ENCODE peak calls at places on chromosomes 6 and 20, in six cellular contexts. E is neuronal stem cell, M is colonic mucosa, W is heart left ventricle, K is left ventricle myocardium inferior, U is neural progenitor cell. B is an unnamed sample. For H3K4me1, the result is how much of the 10 kb centered on the place peaks cover.

GRCh38 chr6:79269877-79270276 is 35.4 kb upstream of the HMGN3 start:
- DNase-seq in U (no peak), M (no peak), K (no peak), E (no peak), W (no peak), B (no peak)

GRCh38 chr20:43102394-43102793 is 87.3 kb downstream of the PTPRT start:
- DNase-seq in W (no peak), E (no peak), K (no peak), M (no peak), U (peak), B (no peak)

GRCh38 chr6:159110013-159110412 is 59.2 kb upstream of the FNDC1 start:
- DNase-seq in U (peak), W (no peak), K (no peak), E (peak), M (no peak), B (no peak)

GRCh38 chr6:165049362-165049761 is 260.0 kb downstream of the C6orf118 start:
- DNase-seq in K (no peak), U (peak), M (no peak), E (peak), W (peak), B (peak)

GRCh38 chr6:81575446-81575845 is 177.0 kb downstream of the TENT5A start:
- DNase-seq in M (no peak), U (no peak), K (no peak), E (no peak), W (no peak), B (no peak)

GRCh38 chr6:158408552-158409130 is 96.4 kb downstream of the TULP4 start:
- DNase-seq in W (peak), M (no peak), U (peak), K (peak), E (no peak), B (peak)

GRCh38 chr6:3999800-4000661 is 78.9 kb downstream of the FAM217A start:
- DNase-seq in E (no peak), U (peak), M (no peak), W (no peak), K (no peak), B (no peak)

GRCh38 chr20:16017656-16018055 is 555.6 kb downstream of the KIF16B start:
- DNase-seq in W (no peak), E (no peak), M (no peak), K (no peak), U (no peak), B (no peak)

GRCh38 chr6:168206186-168206585 is 113.4 kb downstream of the DACT2 start:
- DNase-seq in M (no peak), U (no peak), W (no peak), E (no peak), K (no peak), B (no peak)

GRCh38 chr6:2944405-2945068 is 26.8 kb downstream of the SERPINB6 start:
- DNase-seq in E (no peak), K (no peak), U (no peak), M (no peak), W (no peak), B (no peak)

GRCh38 chr20:8043687-8044278 is 24.2 kb upstream of the TMX4 start:
- DNase-seq in M (peak), U (peak), E (peak), W (peak), K (no peak), B (no peak)

GRCh38 chr6:15754035-15754705 is 91.3 kb upstream of the DTNBP1 start:
- DNase-seq in E (no peak), U (no peak), K (no peak), W (no peak), M (no peak), B (no peak)

GRCh38 chr20:42735539-42735938 is 454.2 kb downstream of the PTPRT start:
- DNase-seq in W (no peak), U (no peak), M (no peak), K (no peak), E (no peak), B (no peak)

GRCh38 chr6:164911873-164912580 is 397.4 kb downstream of the C6orf118 start:
- DNase-seq in E (no peak), M (no peak), W (no peak), K (no peak), U (no peak), B (no peak)

GRCh38 chr20:41141153-41141815 is 3.9 kb downstream of the PLCG1 start:
- DNase-seq in K (peak), E (no peak), W (peak), M (no peak), U (no peak), B (no peak)

GRCh38 chr20:8951136-8951535 is 117.8 kb upstream of the PLCB4 start:
- DNase-seq in K (no peak), M (no peak), U (no peak), E (no peak), W (no peak), B (no peak)

GRCh38 chr6:142413111-142413510 is 111.3 kb downstream of the ADGRG6 start:
- DNase-seq in U (no peak), E (no peak), K (no peak), M (no peak), W (no peak), B (no peak)

GRCh38 chr20:51542033-51542893 is at the start of gene NFATC2:
- DNase-seq in M (peak), U (peak), E (no peak), K (peak), W (peak), B (peak)

GRCh38 chr20:58054082-58054481 is 174.4 kb downstream of the ANKRD60 start:
- DNase-seq in W (no peak), E (no peak), U (no peak), K (no peak), M (no peak), B (no peak)

GRCh38 chr6:106080106-106081095 is 5.7 kb upstream of the PRDM1 start:
- DNase-seq in E (no peak), M (no peak), W (no peak), U (peak), K (no peak), B (no peak)

GRCh38 chr6:7189101-7189721 is 81.5 kb downstream of the RREB1 start:
- DNase-seq in U (peak), K (no peak), M (no peak), W (no peak), E (no peak), B (no peak)

GRCh38 chr6:36463686-36464085 is 20.9 kb downstream of the KCTD20 start:
- DNase-seq in U (no peak), E (no peak), K (no peak), W (no peak), M (no peak), B (no peak)

GRCh38 chr6:46983007-46983411 is 59.1 kb downstream of the ADGRF1 start:
- DNase-seq in E (no peak), K (no peak), M (no peak), U (peak), W (no peak), B (no peak)

GRCh38 chr6:142842423-142843261 is 102.3 kb downstream of the HIVEP2 start:
- DNase-seq in U (no peak), E (no peak), K (no peak), M (no peak), W (no peak), B (no peak)

GRCh38 chr6:34457747-34458462 is 8.0 kb upstream of the PACSIN1 start:
- DNase-seq in U (no peak), W (no peak), M (no peak), E (no peak), K (no peak), B (no peak)

GRCh38 chr20:39072653-39073052 is 110.5 kb downstream of the DHX35 start:
- DNase-seq in W (no peak), M (no peak), K (no peak), E (no peak), U (no peak), B (no peak)

GRCh38 chr6:147468634-147469033 is 39.9 kb upstream of the SAMD5 start:
- DNase-seq in M (no peak), E (no peak), U (peak), W (no peak), K (no peak), B (no peak)

GRCh38 chr6:88360203-88360797 is 194.2 kb upstream of the CNR1 start:
- DNase-seq in E (no peak), U (no peak), W (no peak), K (no peak), M (no peak), B (no peak)

GRCh38 chr20:58649288-58650180 is 1.5 kb upstream of the STX16 start:
- DNase-seq in K (peak), W (no peak), M (peak), U (peak), E (peak), B (peak)

GRCh38 chr6:28258877-28259777 is at the start of gene NKAPL:
- DNase-seq in W (peak), K (peak), E (no peak), U (no peak), M (peak), B (peak)

GRCh38 chr6:22383016-22383415 is 86.2 kb upstream of the PRL start:
- DNase-seq in U (no peak), E (no peak), K (no peak), M (no peak), W (no peak), B (no peak)

GRCh38 chr6:78947962-78948361 is 80.6 kb downstream of the IRAK1BP1 start:
- DNase-seq in M (no peak), E (no peak), W (no peak), U (no peak), K (no peak), B (no peak)

GRCh38 chr20:19609642-19610223 is 148.3 kb upstream of the RIN2 start:
- DNase-seq in M (no peak), U (no peak), W (no peak), E (no peak), K (no peak), B (no peak)

GRCh38 chr6:25124216-25124615 is 155.0 kb upstream of the CARMIL1 start:
- DNase-seq in K (no peak), U (no peak), W (no peak), E (no peak), M (no peak), B (no peak)

GRCh38 chr6:168147205-168147738 is 68.3 kb upstream of the FRMD1 start:
- DNase-seq in E (no peak), U (no peak), M (peak), W (no peak), K (no peak), B (peak)

GRCh38 chr20:1825492-1825891 is 69.7 kb upstream of the SIRPA start:
- DNase-seq in M (no peak), E (no peak), W (no peak), U (no peak), K (no peak), B (no peak)

GRCh38 chr20:24951536-24952047 is 2.5 kb downstream of the CST7 start:
- DNase-seq in M (no peak), W (no peak), E (no peak), K (no peak), U (no peak), B (peak)

GRCh38 chr20:24950836-24951525 is 1.9 kb downstream of the CST7 start:
- DNase-seq in E (no peak), W (no peak), K (no peak), M (peak), U (no peak), B (no peak)

GRCh38 chr20:24950128-24950835 is 1.2 kb downstream of the CST7 start:
- DNase-seq in U (no peak), E (no peak), W (no peak), M (peak), K (no peak), B (no peak)

GRCh38 chr20:24948939-24949679 is at the start of gene CST7:
- DNase-seq in E (no peak), W (no peak), U (no peak), K (no peak), M (peak), B (peak)

DNA sequence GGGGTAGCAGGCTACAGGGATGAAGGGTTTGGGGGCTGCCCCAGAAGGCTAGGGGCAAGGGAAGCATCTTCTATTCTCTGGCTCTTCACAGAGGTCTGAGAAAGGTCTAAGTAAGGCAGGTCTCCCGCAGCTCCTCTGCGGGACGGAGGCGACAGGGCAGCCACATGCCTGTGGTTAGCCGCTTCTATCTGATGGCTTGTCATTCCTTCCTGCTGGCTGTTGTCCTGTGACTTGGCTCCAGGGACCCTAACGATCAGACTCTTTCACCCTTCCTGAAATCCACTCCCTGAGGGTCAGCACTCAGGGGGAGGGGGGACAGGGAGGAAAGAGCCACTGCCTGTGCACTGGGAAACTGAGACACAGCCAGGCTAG is 673 bp downstream of the CST7 start:
- DNase-seq in E (no peak), M (peak), U (no peak), K (no peak), W (no peak), B (peak)
- H3K4me1 ChIP-seq in E (under half), M (under half), U (under half), K (under half), W (under half), B (under half)

GRCh38 chr6:119686644-119687043 is 337.1 kb upstream of the MAN1A1 start:
- DNase-seq in M (no peak), K (no peak), U (no peak), E (no peak), W (no peak), B (no peak)

GRCh38 chr6:119678961-119679360 is 329.4 kb upstream of the MAN1A1 start:
- DNase-seq in K (no peak), W (no peak), U (no peak), E (no peak), M (no peak), B (no peak)

GRCh38 chr6:119686240-119686639 is 336.7 kb upstream of the MAN1A1 start:
- DNase-seq in W (no peak), M (no peak), K (no peak), U (no peak), E (no peak), B (no peak)

GRCh38 chr6:119683022-119683421 is 333.5 kb upstream of the MAN1A1 start:
- DNase-seq in M (no peak), K (no peak), W (no peak), E (no peak), U (peak), B (no peak)
- H3K4me1 ChIP-seq in M (under half), K (under half), W (under half), E (under half), U (under half), B (under half)

DNA sequence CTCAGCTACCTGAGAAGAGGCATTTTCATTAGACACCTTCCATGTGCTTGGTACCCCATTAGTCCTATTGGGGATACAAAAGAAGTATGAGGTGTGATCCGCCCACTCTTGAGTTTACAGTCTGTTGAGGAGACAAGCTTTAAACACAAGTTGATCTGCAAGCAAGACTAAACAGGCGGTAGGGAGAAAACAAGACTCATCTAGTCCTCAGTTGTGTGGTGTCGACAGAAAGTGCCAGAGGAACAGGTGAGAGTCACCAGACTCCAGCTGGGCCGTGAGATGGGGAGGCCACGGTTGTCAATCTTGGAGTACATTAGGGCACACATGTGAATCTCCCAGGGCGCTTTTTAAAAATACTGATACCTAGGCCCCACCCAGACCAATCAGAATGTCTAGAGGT is 10.3 kb downstream of the E2F3 start:
- DNase-seq in W (no peak), M (no peak), E (no peak), U (no peak), K (no peak), B (no peak)
- H3K4me1 ChIP-seq in W (under half), M (under half), E (under half), U (under half), K (under half), B (under half)

GRCh38 chr6:52515219-52515960 is 61.5 kb downstream of the TRAM2 start:
- DNase-seq in U (no peak), E (no peak), W (no peak), M (no peak), K (no peak), B (no peak)

GRCh38 chr6:52516943-52517342 is 59.9 kb downstream of the TRAM2 start:
- DNase-seq in K (no peak), U (no peak), M (no peak), E (no peak), W (no peak), B (no peak)

GRCh38 chr6:52514514-52514913 is 62.3 kb downstream of the TRAM2 start:
- DNase-seq in W (no peak), E (no peak), M (peak), K (peak), U (no peak), B (no peak)

GRCh38 chr6:52517502-52518278 is 59.2 kb downstream of the TRAM2 start:
- DNase-seq in E (peak), U (peak), M (peak), W (peak), K (peak), B (peak)

GRCh38 chr6:52516269-52516668 is 60.6 kb downstream of the TRAM2 start:
- DNase-seq in W (no peak), M (no peak), U (no peak), K (no peak), E (no peak), B (no peak)
- H3K4me1 ChIP-seq in W (half or more), M (under half), U (under half), K (half or more), E (under half), B (under half)

DNA sequence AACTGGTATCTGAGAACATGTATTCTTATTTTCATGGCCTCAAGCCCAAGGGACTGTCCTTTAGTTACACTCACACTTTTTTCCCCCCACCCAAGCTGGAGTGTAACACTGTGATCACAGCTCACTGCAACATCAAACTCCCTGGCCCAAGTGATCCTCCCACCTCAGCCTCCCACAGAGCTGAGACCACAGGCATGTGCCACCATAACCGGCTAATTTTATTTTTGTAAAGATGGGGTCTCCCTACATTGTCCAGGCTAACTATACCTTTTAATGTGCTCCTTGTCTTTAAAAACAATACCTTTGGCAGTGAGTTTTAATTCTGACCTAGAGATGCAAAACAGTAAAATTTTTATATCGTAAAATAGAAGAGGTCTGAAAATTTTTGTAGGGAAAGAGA is 48.2 kb upstream of the FAM83C start:
- DNase-seq in K (no peak), E (no peak), U (no peak), W (no peak), M (no peak), B (no peak)
- H3K4me1 ChIP-seq in K (under half), E (under half), U (under half), W (under half), M (under half), B (under half)

GRCh38 chr6:52546678-52547077 is 30.2 kb downstream of the TRAM2 start:
- DNase-seq in K (no peak), U (no peak), W (no peak), M (no peak), E (no peak), B (no peak)

GRCh38 chr6:52547647-52548352 is 29.1 kb downstream of the TRAM2 start:
- DNase-seq in M (peak), E (no peak), W (no peak), K (no peak), U (no peak), B (peak)

GRCh38 chr6:52545050-52545843 is 31.6 kb downstream of the TRAM2 start:
- DNase-seq in U (no peak), M (no peak), E (no peak), K (no peak), W (no peak), B (no peak)

GRCh38 chr6:52545844-52546119 is 31.1 kb downstream of the TRAM2 start:
- DNase-seq in U (no peak), E (no peak), K (no peak), M (no peak), W (no peak), B (no peak)

DNA sequence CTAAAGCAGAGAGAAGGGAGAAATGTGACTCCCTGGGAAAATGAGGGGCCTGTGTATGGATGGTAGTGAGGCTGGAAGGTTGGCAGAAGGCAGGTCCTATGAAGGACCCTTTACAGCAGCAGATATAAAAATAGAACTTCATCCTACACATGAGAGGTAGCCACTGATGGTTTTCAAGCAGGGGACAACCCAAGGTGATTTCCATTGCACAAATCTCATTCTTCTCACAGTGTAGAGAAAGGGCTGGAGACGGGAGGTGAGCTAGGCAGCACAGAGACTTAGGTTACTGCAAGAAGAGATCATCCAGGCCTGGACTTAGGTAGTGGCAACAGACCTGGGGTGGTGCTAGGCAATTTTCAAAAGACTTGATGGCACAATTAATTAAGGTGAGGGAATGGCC is 30.7 kb downstream of the TRAM2 start:
- DNase-seq in E (no peak), W (no peak), K (no peak), U (no peak), M (no peak), B (no peak)
- H3K4me1 ChIP-seq in E (under half), W (half or more), K (half or more), U (under half), M (under half), B (half or more)